ENCODE peak calls at places on chromosome 3, in four cellular contexts. N is activated T-cell treated with anti-CD3 and anti-CD28 coated beads, Interleukin-2, amount 50 U/mL, for 72 hours; Y is MV-4-11; P is iPS-NIHi11. K is an unnamed sample.
A peak's percentile ranks its signal among the peaks of the same experiment; 100 is the strongest.

GRCh38 chr3:36904641-36905040 is 40.2 kb downstream of the TRANK1 start:
- DNase-seq in N (no peak), Y (peak; percentile 40), P (peak; percentile 50), K (no peak)

GRCh38 chr3:57910988-57911387 is 97.2 kb upstream of the FLNB start:
- DNase-seq in N (peak; percentile 11), Y (no peak), P (peak; percentile 23), K (no peak)

GRCh38 chr3:35663471-35663870 is 24.1 kb downstream of the ARPP21 start:
- DNase-seq in N (no peak), Y (no peak), P (no peak), K (no peak)

GRCh38 chr3:188241883-188242282 is 87.9 kb downstream of the LPP start:
- DNase-seq in N (no peak), Y (no peak), P (no peak), K (no peak)

GRCh38 chr3:112751564-112751963 is 95.1 kb downstream of the CD200R1L start:
- DNase-seq in N (no peak), Y (no peak), P (no peak), K (no peak)

GRCh38 chr3:21752749-21753347 is 1.8 kb upstream of the ZNF385D start:
- DNase-seq in N (no peak), Y (peak; percentile 23), P (peak; percentile 49), K (no peak)

GRCh38 chr3:119899178-119899511 is 117.2 kb downstream of the NR1I2 start:
- DNase-seq in N (no peak), Y (no peak), P (no peak), K (no peak)

GRCh38 chr3:44130249-44130648 is 111.4 kb upstream of the TOPAZ1 start:
- DNase-seq in N (peak; percentile 11), Y (no peak), P (no peak), K (no peak)

GRCh38 chr3:170809021-170809974 is 60.7 kb downstream of the RPL22L1 start:
- DNase-seq in N (no peak), Y (peak; percentile 39), P (peak; percentile 60), K (no peak)

GRCh38 chr3:66971891-66972551 is 26.1 kb upstream of the KBTBD8 start:
- DNase-seq in N (peak; percentile 68), Y (peak; percentile 83), P (peak; percentile 82), K (peak; percentile 50)

GRCh38 chr3:16252243-16252978 is 12.3 kb downstream of the DPH3 start:
- DNase-seq in N (no peak), Y (no peak), P (no peak), K (no peak)

GRCh38 chr3:66609660-66610547 is 109.1 kb upstream of the LRIG1 start:
- DNase-seq in N (no peak), Y (no peak), P (peak; percentile 65), K (no peak)

GRCh38 chr3:127718916-127719290 is 46.2 kb downstream of the ABTB1 start:
- DNase-seq in N (no peak), Y (no peak), P (no peak), K (no peak)

GRCh38 chr3:99498544-99499234 is 139.7 kb upstream of the COL8A1 start:
- DNase-seq in N (no peak), Y (no peak), P (no peak), K (no peak)

GRCh38 chr3:132161608-132162007 is 126.8 kb upstream of the CPNE4 start:
- DNase-seq in N (no peak), Y (no peak), P (peak; percentile 41), K (no peak)

GRCh38 chr3:190585771-190586630 is 72.1 kb downstream of the IL1RAP start:
- DNase-seq in N (peak; percentile 76), Y (peak; percentile 88), P (peak; percentile 62), K (no peak)

GRCh38 chr3:111594205-111594604 is 941 bp downstream of the ZBED2 start:
- DNase-seq in N (no peak), Y (no peak), P (peak; percentile 20), K (no peak)

GRCh38 chr3:104279617-104280016 is 1087.1 kb upstream of the ALCAM start:
- DNase-seq in N (no peak), Y (peak; percentile 36), P (no peak), K (peak; percentile 3)

GRCh38 chr3:130892759-130893239 is 1.1 kb upstream of the ATP2C1 start:
- DNase-seq in N (peak; percentile 73), Y (peak; percentile 79), P (peak; percentile 61), K (peak; percentile 61)

GRCh38 chr3:47824541-47825473 is 21.9 kb downstream of the DHX30 start:
- DNase-seq in N (peak; percentile 86), Y (peak; percentile 74), P (peak; percentile 99), K (no peak)

GRCh38 chr3:192063570-192063969 is 602.6 kb downstream of the PYDC2 start:
- DNase-seq in N (no peak), Y (peak; percentile 3), P (peak; percentile 24), K (no peak)

GRCh38 chr3:54582424-54582823 is 345.4 kb downstream of the LRTM1 start:
- DNase-seq in N (no peak), Y (no peak), P (no peak), K (no peak)

GRCh38 chr3:191085091-191085490 is 114.0 kb upstream of the OSTN start:
- DNase-seq in N (no peak), Y (no peak), P (no peak), K (no peak)

GRCh38 chr3:106457278-106458210 is 588.7 kb upstream of the CBLB start:
- DNase-seq in N (peak; percentile 49), Y (peak; percentile 98), P (peak; percentile 28), K (no peak)

GRCh38 chr3:190701096-190701532 is 161.4 kb downstream of the GMNC start:
- DNase-seq in N (peak; percentile 7), Y (peak; percentile 53), P (peak; percentile 41), K (peak; percentile 16)

GRCh38 chr3:73874596-73874995 is 249.9 kb upstream of the PDZRN3 start:
- DNase-seq in N (no peak), Y (no peak), P (peak; percentile 22), K (no peak)

GRCh38 chr3:149816986-149817385 is 4.0 kb downstream of the RNF13 start:
- DNase-seq in N (no peak), Y (peak; percentile 91), P (no peak), K (no peak)

GRCh38 chr3:8629151-8630021 is 15.2 kb downstream of the SSUH2 start:
- DNase-seq in N (peak; percentile 32), Y (peak; percentile 83), P (peak; percentile 50), K (no peak)

GRCh38 chr3:163779396-163780344 is 1298.6 kb downstream of the SI start:
- DNase-seq in N (no peak), Y (no peak), P (peak; percentile 11), K (no peak)

GRCh38 chr3:113495035-113495434 is 19.9 kb downstream of the SPICE1 start:
- DNase-seq in N (peak; percentile 17), Y (peak; percentile 25), P (peak; percentile 18), K (no peak)

GRCh38 chr3:53051929-53052328 is 6.1 kb upstream of the SFMBT1 start:
- DNase-seq in N (no peak), Y (no peak), P (no peak), K (no peak)

GRCh38 chr3:31240013-31240412 is 292.7 kb upstream of the STT3B start:
- DNase-seq in N (no peak), Y (no peak), P (no peak), K (no peak)

GRCh38 chr3:9179826-9180763 is 69.4 kb downstream of the SRGAP3 start:
- DNase-seq in N (peak; percentile 3), Y (peak; percentile 83), P (no peak), K (no peak)

GRCh38 chr3:172635588-172635987 is 75.3 kb downstream of the NCEH1 start:
- DNase-seq in N (no peak), Y (no peak), P (no peak), K (no peak)

GRCh38 chr3:107208100-107208499 is 169.1 kb upstream of the CCDC54 start:
- DNase-seq in N (no peak), Y (no peak), P (peak; percentile 20), K (peak; percentile 79)

K was measured in glomerular endothelial cell.